ENCODE peak calls at places on chromosome 1, in five cellular contexts. One of them, this sample, is unnamed.

GRCh38 chr1:22829001-22829989 is 118.7 kb downstream of the EPHB2 start:
- DNase-seq in ovary: no peak
- DNase-seq in tibial artery: no peak
- DNase-seq in A673: no peak
- DNase-seq in gastrocnemius medialis: no peak
- DNase-seq in this sample: peak; percentile 65

GRCh38 chr1:57711326-57711725 is 287.5 kb upstream of the DAB1 start:
- DNase-seq in ovary: no peak
- DNase-seq in tibial artery: no peak
- DNase-seq in A673: peak; percentile 70
- DNase-seq in gastrocnemius medialis: no peak
- DNase-seq in this sample: no peak

GRCh38 chr1:21594935-21595897 is 73.9 kb downstream of the RAP1GAP start:
- DNase-seq in ovary: peak; percentile 26
- DNase-seq in tibial artery: no peak
- DNase-seq in A673: peak; percentile 89
- DNase-seq in gastrocnemius medialis: no peak
- DNase-seq in this sample: no peak

GRCh38 chr1:198535631-198536030 is 4.8 kb downstream of the ATP6V1G3 start:
- DNase-seq in ovary: no peak
- DNase-seq in tibial artery: no peak
- DNase-seq in A673: no peak
- DNase-seq in gastrocnemius medialis: no peak
- DNase-seq in this sample: no peak

GRCh38 chr1:208434008-208434407 is 189.8 kb upstream of the PLXNA2 start:
- DNase-seq in ovary: no peak
- DNase-seq in tibial artery: no peak
- DNase-seq in A673: no peak
- DNase-seq in gastrocnemius medialis: no peak
- DNase-seq in this sample: no peak

GRCh38 chr1:189022015-189022414 is 1455.6 kb downstream of the BRINP3 start:
- DNase-seq in ovary: no peak
- DNase-seq in tibial artery: no peak
- DNase-seq in A673: no peak
- DNase-seq in gastrocnemius medialis: no peak
- DNase-seq in this sample: no peak

GRCh38 chr1:116286541-116286971 is 86.5 kb upstream of the ATP1A1 start:
- DNase-seq in ovary: no peak
- DNase-seq in tibial artery: no peak
- DNase-seq in A673: no peak
- DNase-seq in gastrocnemius medialis: no peak
- DNase-seq in this sample: no peak

GRCh38 chr1:119285482-119285881 is 83.1 kb upstream of the HAO2 start:
- DNase-seq in ovary: no peak
- DNase-seq in tibial artery: no peak
- DNase-seq in A673: peak; percentile 58
- DNase-seq in gastrocnemius medialis: no peak
- DNase-seq in this sample: no peak

GRCh38 chr1:9680091-9680490 is 28.6 kb downstream of the PIK3CD start:
- DNase-seq in ovary: no peak
- DNase-seq in tibial artery: no peak
- DNase-seq in A673: no peak
- DNase-seq in gastrocnemius medialis: no peak
- DNase-seq in this sample: no peak

GRCh38 chr1:54798769-54799641 is 2.1 kb downstream of the TTC22 start:
- DNase-seq in ovary: no peak
- DNase-seq in tibial artery: no peak
- DNase-seq in A673: no peak
- DNase-seq in gastrocnemius medialis: no peak
- DNase-seq in this sample: no peak

GRCh38 chr1:43435146-43436145 is 18.3 kb downstream of the HYI start:
- DNase-seq in ovary: peak; percentile 60
- DNase-seq in tibial artery: peak; percentile 74
- DNase-seq in A673: no peak
- DNase-seq in gastrocnemius medialis: no peak
- DNase-seq in this sample: no peak

GRCh38 chr1:218946147-218946546 is 227.5 kb upstream of the LYPLAL1 start:
- DNase-seq in ovary: no peak
- DNase-seq in tibial artery: no peak
- DNase-seq in A673: no peak
- DNase-seq in gastrocnemius medialis: no peak
- DNase-seq in this sample: no peak

GRCh38 chr1:84192681-84193080 is 48.6 kb downstream of the PRKACB start:
- DNase-seq in ovary: no peak
- DNase-seq in tibial artery: no peak
- DNase-seq in A673: no peak
- DNase-seq in gastrocnemius medialis: no peak
- DNase-seq in this sample: no peak

GRCh38 chr1:162551969-162552683 is 9.4 kb upstream of the UAP1 start:
- DNase-seq in ovary: no peak
- DNase-seq in tibial artery: no peak
- DNase-seq in A673: peak; percentile 36
- DNase-seq in gastrocnemius medialis: no peak
- DNase-seq in this sample: no peak
- H3K27ac ChIP-seq in ovary: no peak overlapping the region
- H3K27ac ChIP-seq in tibial artery: peak overlapping the region; percentile 38
- H3K27ac ChIP-seq in A673: peak overlapping the region; percentile 29
- H3K27ac ChIP-seq in gastrocnemius medialis: peak overlapping the region; percentile 53
- H3K27ac ChIP-seq in this sample: no peak overlapping the region

GRCh38 chr1:150620919-150621318 is 8.5 kb downstream of the ENSA start:
- DNase-seq in ovary: no peak
- DNase-seq in tibial artery: no peak
- DNase-seq in A673: no peak
- DNase-seq in gastrocnemius medialis: no peak
- DNase-seq in this sample: no peak
- H3K27ac ChIP-seq in ovary: no peak overlapping the region
- H3K27ac ChIP-seq in tibial artery: peak overlapping the region; percentile 53
- H3K27ac ChIP-seq in A673: peak overlapping the region; percentile 51
- H3K27ac ChIP-seq in gastrocnemius medialis: peak overlapping the region; percentile 70
- H3K27ac ChIP-seq in this sample: peak overlapping the region; percentile 77

GRCh38 chr1:111217183-111217910 is 10.2 kb upstream of the CHI3L2 start:
- DNase-seq in ovary: no peak
- DNase-seq in tibial artery: no peak
- DNase-seq in A673: no peak
- DNase-seq in gastrocnemius medialis: no peak
- DNase-seq in this sample: no peak
- H3K27ac ChIP-seq in ovary: no peak overlapping the region
- H3K27ac ChIP-seq in tibial artery: no peak overlapping the region
- H3K27ac ChIP-seq in A673: no peak overlapping the region
- H3K27ac ChIP-seq in gastrocnemius medialis: no peak overlapping the region
- H3K27ac ChIP-seq in this sample: no peak overlapping the region

GRCh38 chr1:173302366-173302765 is 95.2 kb upstream of the TNFSF4 start:
- DNase-seq in ovary: no peak
- DNase-seq in tibial artery: no peak
- DNase-seq in A673: no peak
- DNase-seq in gastrocnemius medialis: no peak
- DNase-seq in this sample: no peak
- H3K27ac ChIP-seq in ovary: no peak overlapping the region
- H3K27ac ChIP-seq in tibial artery: no peak overlapping the region
- H3K27ac ChIP-seq in A673: no peak overlapping the region
- H3K27ac ChIP-seq in gastrocnemius medialis: no peak overlapping the region
- H3K27ac ChIP-seq in this sample: no peak overlapping the region

GRCh38 chr1:154866995-154867795 is 2.9 kb downstream of the KCNN3 start:
- DNase-seq in ovary: no peak
- DNase-seq in tibial artery: no peak
- DNase-seq in A673: peak; percentile 51
- DNase-seq in gastrocnemius medialis: peak; percentile 57
- DNase-seq in this sample: no peak
- H3K27ac ChIP-seq in ovary: no peak overlapping the region
- H3K27ac ChIP-seq in tibial artery: no peak overlapping the region
- H3K27ac ChIP-seq in A673: no peak overlapping the region
- H3K27ac ChIP-seq in gastrocnemius medialis: peak overlapping the region; percentile 96
- H3K27ac ChIP-seq in this sample: no peak overlapping the region

GRCh38 chr1:184791199-184791935 is 36.7 kb upstream of the EDEM3 start:
- DNase-seq in ovary: no peak
- DNase-seq in tibial artery: no peak
- DNase-seq in A673: no peak
- DNase-seq in gastrocnemius medialis: no peak
- DNase-seq in this sample: no peak
- H3K27ac ChIP-seq in ovary: no peak overlapping the region
- H3K27ac ChIP-seq in tibial artery: peak overlapping the region; percentile 69
- H3K27ac ChIP-seq in A673: no peak overlapping the region
- H3K27ac ChIP-seq in gastrocnemius medialis: peak overlapping the region; percentile 86
- H3K27ac ChIP-seq in this sample: no peak overlapping the region

DNA sequence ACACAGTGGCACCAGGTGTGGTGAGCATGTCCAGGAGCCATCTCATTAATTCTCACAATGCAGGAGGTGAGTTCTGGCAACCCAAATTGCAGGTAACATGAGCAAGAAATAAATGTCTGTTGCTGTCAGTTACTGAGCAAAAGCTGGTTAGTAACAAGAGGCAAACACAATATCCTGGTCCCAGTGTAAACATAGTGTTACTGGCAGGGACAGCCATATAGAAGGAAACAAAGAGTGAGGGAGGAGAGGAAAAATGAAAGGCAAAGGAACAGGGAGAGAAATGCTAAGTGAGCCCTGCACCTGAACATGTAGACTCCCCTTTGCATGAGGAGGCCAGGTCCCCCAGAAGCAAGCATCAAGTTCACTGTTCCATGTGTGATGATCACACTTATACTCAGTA is 203.6 kb downstream of the TRABD2B start:
- DNase-seq in ovary: no peak
- DNase-seq in tibial artery: no peak
- DNase-seq in A673: no peak
- DNase-seq in gastrocnemius medialis: no peak
- DNase-seq in this sample: no peak
- H3K27ac ChIP-seq in ovary: no peak overlapping the region
- H3K27ac ChIP-seq in tibial artery: no peak overlapping the region
- H3K27ac ChIP-seq in A673: no peak overlapping the region
- H3K27ac ChIP-seq in gastrocnemius medialis: no peak overlapping the region
- H3K27ac ChIP-seq in this sample: no peak overlapping the region

GRCh38 chr1:40383095-40383487 is 9.6 kb downstream of the SMAP2 start:
- DNase-seq in ovary: no peak
- DNase-seq in tibial artery: no peak
- DNase-seq in A673: peak; percentile 87
- DNase-seq in gastrocnemius medialis: no peak
- DNase-seq in this sample: peak; percentile 35
- H3K27ac ChIP-seq in ovary: no peak overlapping the region
- H3K27ac ChIP-seq in tibial artery: peak overlapping the region; percentile 69
- H3K27ac ChIP-seq in A673: peak overlapping the region; percentile 93
- H3K27ac ChIP-seq in gastrocnemius medialis: peak overlapping the region; percentile 57
- H3K27ac ChIP-seq in this sample: peak overlapping the region; percentile 55